ENCODE peak calls at places on chromosomes 13 and 19, in nine cellular contexts. O, U, W, A, I, Z, F, S and Y are unnamed samples.

GRCh38 chr19:10135551-10136334 is 16.0 kb upstream of the EIF3G start:
- DNase-seq in S (no peak), A (no peak), I (no peak), W (no peak), Z (no peak), O (no peak), F (no peak), U (no peak), Y (no peak)

GRCh38 chr19:53824134-53824611 is at the start of gene NLRP12:
- DNase-seq in U (no peak), Z (no peak), A (no peak), F (no peak), S (no peak), I (peak; percentile 26), O (peak; percentile 100), W (no peak), Y (no peak)

GRCh38 chr13:20425819-20426219 is 99.8 kb downstream of the CRYL1 start:
- DNase-seq in S (no peak), A (no peak), F (no peak), W (no peak), Z (no peak), O (no peak), U (no peak), I (no peak), Y (no peak)

GRCh38 chr19:49340069-49340864 is 5.1 kb downstream of the CD37 start:
- DNase-seq in W (peak; percentile 59), S (peak; percentile 53), A (peak; percentile 55), U (no peak), I (no peak), O (peak; percentile 29), Z (no peak), F (no peak), Y (peak; percentile 93)

GRCh38 chr19:40304306-40304705 is 19.2 kb upstream of the AKT2 start:
- DNase-seq in A (no peak), I (no peak), O (no peak), S (no peak), W (no peak), F (no peak), Z (no peak), U (no peak), Y (no peak)

GRCh38 chr19:58380037-58380735 is 644 bp downstream of the ZNF837 start:
- DNase-seq in Z (no peak), O (no peak), W (no peak), F (no peak), U (no peak), I (peak; percentile 35), A (peak; percentile 63), S (no peak), Y (no peak)

GRCh38 chr13:85910962-85911361 is 111.7 kb upstream of the SLITRK6 start:
- DNase-seq in W (no peak), S (no peak), I (no peak), F (no peak), Z (no peak), A (no peak), O (no peak), U (no peak), Y (no peak)

GRCh38 chr13:79290595-79291244 is 115.3 kb downstream of the RBM26 start:
- DNase-seq in U (no peak), A (no peak), O (no peak), I (no peak), Z (no peak), W (no peak), S (no peak), F (no peak), Y (no peak)

GRCh38 chr13:49679244-49679643 is 12.0 kb downstream of the EBPL start:
- DNase-seq in Z (no peak), O (no peak), S (no peak), U (no peak), W (no peak), I (no peak), A (peak; percentile 2), F (no peak), Y (no peak)

GRCh38 chr19:3136684-3137055 is 837 bp downstream of the GNA15 start:
- DNase-seq in U (no peak), A (no peak), S (no peak), I (no peak), F (no peak), O (no peak), W (no peak), Z (no peak), Y (no peak)

GRCh38 chr19:12847159-12848139 is 9.1 kb downstream of the MAST1 start:
- DNase-seq in U (peak; percentile 70), F (peak; percentile 72), Z (peak; percentile 58), W (peak; percentile 87), I (peak; percentile 95), S (peak; percentile 65), A (peak; percentile 87), O (peak; percentile 65), Y (peak; percentile 92)

GRCh38 chr19:52946322-52947310 is 16.1 kb downstream of the ZNF816 start:
- DNase-seq in S (no peak), F (no peak), I (no peak), A (peak; percentile 92), O (no peak), U (no peak), Z (no peak), W (peak; percentile 64), Y (no peak)

GRCh38 chr19:13037161-13037560 is 41.9 kb downstream of the NFIX start:
- DNase-seq in U (no peak), S (no peak), A (no peak), Z (peak; percentile 48), O (peak; percentile 85), I (no peak), W (peak; percentile 41), F (no peak), Y (no peak)

GRCh38 chr13:110237895-110238294 is 69.1 kb downstream of the COL4A1 start:
- DNase-seq in U (no peak), A (no peak), W (no peak), I (no peak), O (no peak), F (no peak), Z (no peak), S (no peak), Y (no peak)

GRCh38 chr19:39996218-39996810 is 546 bp upstream of the ZNF546 start:
- DNase-seq in F (no peak), Z (no peak), A (peak; percentile 70), S (peak; percentile 35), O (peak; percentile 73), W (no peak), I (peak; percentile 64), U (peak; percentile 23), Y (no peak)

GRCh38 chr13:30872685-30873443 is 33.2 kb upstream of the MEDAG start:
- DNase-seq in W (peak; percentile 75), S (no peak), O (peak; percentile 67), F (no peak), I (no peak), U (no peak), Z (peak; percentile 55), A (peak; percentile 4), Y (no peak)

GRCh38 chr19:30026933-30027332 is 84.9 kb downstream of the URI1 start:
- DNase-seq in F (no peak), W (no peak), I (no peak), O (no peak), S (no peak), U (no peak), Z (no peak), A (no peak), Y (no peak)

GRCh38 chr19:10086904-10087256 is 763 bp downstream of the SHFL start:
- DNase-seq in I (peak; percentile 72), A (no peak), O (no peak), Z (no peak), F (peak; percentile 28), W (no peak), U (no peak), S (no peak), Y (no peak)

GRCh38 chr19:703329-703650 is 5.4 kb upstream of the PALM start:
- DNase-seq in S (no peak), I (no peak), Z (no peak), W (no peak), F (no peak), A (no peak), O (no peak), U (no peak), Y (no peak)

GRCh38 chr19:30781047-30781446 is 408.9 kb downstream of the ZNF536 start:
- DNase-seq in S (no peak), Z (no peak), O (no peak), I (no peak), A (no peak), F (no peak), W (no peak), U (no peak), Y (no peak)

GRCh38 chr19:4229179-4229931 is at the start of gene EBI3:
- DNase-seq in F (no peak), O (peak; percentile 20), S (no peak), Z (no peak), I (peak; percentile 79), U (no peak), A (peak; percentile 33), W (peak; percentile 33), Y (peak; percentile 88)

GRCh38 chr19:45767410-45767880 is 1.6 kb downstream of the SIX5 start:
- DNase-seq in U (no peak), W (peak; percentile 83), F (no peak), I (no peak), S (no peak), O (no peak), Z (peak; percentile 91), A (peak; percentile 63), Y (no peak)

GRCh38 chr19:7112675-7113074 is 43.2 kb downstream of the ZNF557 start:
- DNase-seq in W (no peak), Z (no peak), I (no peak), A (no peak), F (no peak), S (no peak), O (no peak), U (no peak), Y (no peak)

GRCh38 chr13:113732961-113733950 is 25.8 kb upstream of the TMEM255B start:
- DNase-seq in Z (no peak), F (no peak), O (no peak), A (no peak), W (no peak), U (no peak), I (no peak), S (no peak), Y (no peak)

GRCh38 chr13:113170503-113170902 is 12.1 kb downstream of the PROZ start:
- DNase-seq in A (no peak), U (no peak), Z (no peak), F (no peak), O (no peak), W (no peak), I (no peak), S (no peak), Y (no peak)

GRCh38 chr19:55958356-55958755 is 10.7 kb downstream of the NLRP8 start:
- DNase-seq in A (no peak), U (no peak), I (no peak), O (no peak), W (no peak), Z (no peak), S (no peak), F (no peak), Y (no peak)

GRCh38 chr13:105957769-105958438 is 577.6 kb downstream of the EFNB2 start:
- DNase-seq in W (no peak), U (no peak), A (no peak), Z (no peak), F (no peak), I (no peak), S (no peak), O (no peak), Y (no peak)

GRCh38 chr19:18586311-18586710 is 2.3 kb upstream of the REX1BD start:
- DNase-seq in O (peak; percentile 86), Z (no peak), S (no peak), I (no peak), U (no peak), F (no peak), A (no peak), W (no peak), Y (no peak)

GRCh38 chr13:113875829-113876228 is 12.0 kb upstream of the GAS6 start:
- DNase-seq in U (no peak), I (no peak), Z (no peak), A (no peak), S (no peak), O (no peak), F (no peak), W (no peak), Y (no peak)